ENCODE peak calls at places on chromosomes 11 and 22, in six cellular contexts. X, E, A, N, F and V are unnamed samples.

GRCh38 chr11:33507967-33508366 is 192.7 kb downstream of the C11orf91 start:
- DNase-seq in F (peak), X (no peak), E (peak), A (no peak), N (peak), V (no peak)

GRCh38 chr11:58513747-58514367 is 6.0 kb upstream of the OR5B21 start:
- DNase-seq in E (peak), A (peak), X (no peak), N (peak), F (no peak), V (no peak)

GRCh38 chr11:20355221-20356219 is 8.0 kb upstream of the HTATIP2 start:
- DNase-seq in A (peak), X (no peak), F (no peak), N (peak), E (no peak), V (peak)

GRCh38 chr11:116733959-116734517 is 38.7 kb downstream of the BUD13 start:
- DNase-seq in X (no peak), A (no peak), N (no peak), E (no peak), F (no peak), V (no peak)

GRCh38 chr22:22666307-22667091 is 22.1 kb downstream of the GGTLC2 start:
- DNase-seq in E (peak), N (peak), F (no peak), X (no peak), A (peak), V (no peak)

GRCh38 chr11:14974021-14974698 is 2.0 kb upstream of the CALCA start:
- DNase-seq in E (peak), F (no peak), X (no peak), N (peak), A (no peak), V (no peak)

GRCh38 chr22:36741204-36741793 is 34.6 kb downstream of the IFT27 start:
- DNase-seq in X (no peak), F (no peak), A (peak), N (peak), E (peak), V (no peak)

GRCh38 chr11:117950320-117950719 is 21.1 kb upstream of the TMPRSS13 start:
- DNase-seq in E (no peak), N (peak), A (peak), X (no peak), F (no peak), V (peak)

GRCh38 chr11:119363874-119364590 is 17.5 kb downstream of the USP2 start:
- DNase-seq in F (no peak), A (peak), E (peak), N (peak), X (no peak), V (peak)

GRCh38 chr22:37018815-37019308 is 385 bp downstream of the TST start:
- DNase-seq in X (peak), F (no peak), A (no peak), N (peak), E (peak), V (no peak)

GRCh38 chr11:40445391-40445790 is 1014.1 kb downstream of the LRRC4C start:
- DNase-seq in E (no peak), N (peak), X (no peak), A (no peak), F (no peak), V (no peak)

GRCh38 chr11:19243143-19243542 is 2.4 kb upstream of the E2F8 start:
- DNase-seq in E (no peak), X (no peak), F (no peak), A (no peak), N (no peak), V (no peak)

GRCh38 chr11:10263929-10264328 is 30.1 kb downstream of the SBF2 start:
- DNase-seq in N (peak), F (peak), X (no peak), E (no peak), A (no peak), V (no peak)

GRCh38 chr11:70806461-70807194 is 408.3 kb downstream of the CTTN start:
- DNase-seq in N (no peak), X (no peak), A (no peak), E (no peak), F (no peak), V (no peak)

GRCh38 chr11:43537831-43538230 is 142.7 kb upstream of the HSD17B12 start:
- DNase-seq in A (no peak), F (no peak), X (no peak), E (no peak), N (no peak), V (no peak)

GRCh38 chr11:65380460-65381126 is 1.9 kb downstream of the SLC25A45 start:
- DNase-seq in N (no peak), A (no peak), F (no peak), E (peak), X (no peak), V (no peak)

GRCh38 chr11:62805991-62806441 is 776 bp upstream of the NXF1 start:
- DNase-seq in N (peak), E (peak), X (no peak), F (no peak), A (peak), V (peak)

GRCh38 chr11:134643115-134643514 is 231.1 kb upstream of the B3GAT1 start:
- DNase-seq in F (no peak), A (no peak), N (no peak), X (no peak), E (no peak), V (no peak)

GRCh38 chr22:23053912-23054530 is 16.3 kb upstream of the GNAZ start:
- DNase-seq in F (no peak), E (no peak), A (no peak), X (no peak), N (no peak), V (no peak)

GRCh38 chr11:80899381-80899780 is 1458.6 kb upstream of the TENM4 start:
- DNase-seq in E (no peak), F (peak), A (no peak), X (no peak), N (no peak), V (no peak)

GRCh38 chr11:7596975-7597391 is 76.3 kb downstream of the CYB5R2 start:
- DNase-seq in A (no peak), N (no peak), X (peak), F (no peak), E (no peak), V (no peak)